ENCODE peak calls at places on chromosomes 1 and 21, in ten cellular contexts. R is nephron progenitor cell, V is kidney epithelial cell, Q is fibroblast of mammary gland, X is choroid plexus epithelial cell, F is left ventricle myocardium inferior, Z is A549, Y is heart left ventricle, N is heart right ventricle, C is retinal pigment epithelial cell. O is an unnamed sample.

GRCh38 chr1:218330043-218330623 is 15.0 kb upstream of the TGFB2 start:
- DNase-seq in R (no peak), V (no peak), Q (peak), X (peak), F (no peak), Z (peak), Y (no peak), N (no peak), C (no peak), O (no peak)

GRCh38 chr1:96580920-96581319 is 140.7 kb upstream of the PTBP2 start:
- DNase-seq in R (peak), V (no peak), Q (no peak), X (no peak), F (no peak), Z (no peak), Y (no peak), N (no peak), C (no peak), O (no peak)

GRCh38 chr1:229694053-229694693 is 68.1 kb downstream of the URB2 start:
- DNase-seq in R (peak), V (peak), Q (peak), X (peak), F (peak), Z (no peak), Y (peak), N (peak), C (no peak), O (no peak)

GRCh38 chr1:201111156-201111555 is 1.1 kb downstream of the CACNA1S start:
- DNase-seq in R (no peak), V (no peak), Q (no peak), X (no peak), F (no peak), Z (no peak), Y (no peak), N (no peak), C (no peak), O (no peak)

GRCh38 chr21:25850126-25850831 is 115.5 kb downstream of the GABPA start:
- DNase-seq in R (no peak), V (no peak), Q (no peak), X (peak), F (no peak), Z (no peak), Y (no peak), N (no peak), C (no peak), O (no peak)

GRCh38 chr1:15966956-15967344 is 9.0 kb downstream of the ZBTB17 start:
- DNase-seq in R (no peak), V (no peak), Q (no peak), X (no peak), F (no peak), Z (no peak), Y (no peak), N (no peak), C (no peak), O (peak)

GRCh38 chr1:173330149-173330951 is 123.2 kb upstream of the TNFSF4 start:
- DNase-seq in R (no peak), V (no peak), Q (peak), X (peak), F (no peak), Z (peak), Y (no peak), N (no peak), C (no peak), O (no peak)

GRCh38 chr1:224067621-224068457 is 46.1 kb upstream of the FBXO28 start:
- DNase-seq in R (no peak), V (peak), Q (peak), X (peak), F (no peak), Z (no peak), Y (no peak), N (no peak), C (no peak), O (no peak)

GRCh38 chr1:205375816-205376545 is 19.3 kb upstream of the KLHDC8A start:
- DNase-seq in R (peak), V (no peak), Q (peak), X (peak), F (no peak), Z (peak), Y (no peak), N (no peak), C (no peak), O (no peak)

GRCh38 chr21:27953328-27954045 is 986.6 kb upstream of the ADAMTS5 start:
- DNase-seq in R (no peak), V (no peak), Q (no peak), X (peak), F (no peak), Z (no peak), Y (no peak), N (no peak), C (no peak), O (no peak)

GRCh38 chr1:65946376-65946775 is 153.7 kb downstream of the PDE4B start:
- DNase-seq in R (no peak), V (no peak), Q (peak), X (no peak), F (no peak), Z (no peak), Y (no peak), N (no peak), C (no peak), O (no peak)

GRCh38 chr1:185445594-185445993 is 128.6 kb upstream of the IVNS1ABP start:
- DNase-seq in R (no peak), V (no peak), Q (no peak), X (no peak), F (no peak), Z (no peak), Y (no peak), N (no peak), C (no peak), O (no peak)

GRCh38 chr1:29258189-29258973 is 22.1 kb downstream of the PTPRU start:
- DNase-seq in R (no peak), V (no peak), Q (no peak), X (peak), F (no peak), Z (no peak), Y (no peak), N (no peak), C (no peak), O (peak)

GRCh38 chr1:181660621-181661020 is 177.3 kb downstream of the CACNA1E start:
- DNase-seq in R (no peak), V (no peak), Q (peak), X (no peak), F (no peak), Z (no peak), Y (no peak), N (no peak), C (no peak), O (no peak)

GRCh38 chr1:198269352-198269940 is 112.6 kb downstream of the NEK7 start:
- DNase-seq in R (no peak), V (no peak), Q (peak), X (no peak), F (no peak), Z (no peak), Y (no peak), N (no peak), C (no peak), O (no peak)

DNA sequence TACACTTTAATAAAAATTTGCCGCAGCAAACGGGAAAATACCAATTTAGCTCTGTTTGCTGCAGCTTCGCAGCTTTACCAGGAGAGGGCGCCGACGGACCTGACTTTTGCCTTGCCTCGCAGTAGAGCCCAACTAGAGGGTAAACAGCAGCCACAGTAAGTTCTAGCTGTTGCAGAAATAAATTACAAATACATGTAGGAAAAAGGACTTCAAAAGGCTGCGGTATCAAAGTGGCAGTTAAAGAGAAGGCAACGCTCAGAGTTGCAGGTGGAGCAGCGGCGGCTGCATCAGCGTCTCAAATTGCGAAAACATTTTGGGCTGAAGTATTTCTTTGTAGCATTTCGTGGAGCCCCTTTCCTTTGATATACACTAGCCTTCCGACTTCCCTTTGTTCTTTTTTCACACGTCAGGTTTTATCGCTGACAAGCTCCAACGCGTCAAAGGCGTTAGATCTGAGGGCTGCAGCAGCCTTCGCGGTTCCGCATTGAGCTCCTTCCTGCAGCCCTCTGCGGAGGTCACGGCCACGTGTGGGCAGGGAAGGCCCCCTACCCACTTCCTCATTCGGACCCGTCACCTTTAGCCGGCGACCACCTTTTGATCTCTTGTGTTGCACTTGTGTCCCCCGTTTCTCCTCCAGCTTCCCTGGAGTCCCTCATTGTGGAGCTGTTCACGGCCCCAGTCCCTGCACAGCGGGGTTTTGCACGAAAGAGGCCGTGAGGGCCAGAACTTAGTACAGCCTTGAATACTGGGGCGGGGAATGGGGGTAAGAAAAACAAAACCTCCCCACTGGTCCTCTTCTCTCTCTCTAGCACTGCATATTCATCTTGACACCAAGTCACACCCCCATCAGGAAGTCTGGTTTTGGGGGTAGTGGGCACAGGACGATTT is 72.8 kb downstream of the S1PR1 start:
- DNase-seq in R (peak), V (no peak), Q (peak), X (peak), F (peak), Z (peak), Y (peak), N (peak), C (peak), O (peak)
- TF ChIP-seq CTCF in R (peak), V (peak), Q (peak), X (peak), F (peak), Z (peak), Y (peak), N (peak), C (peak), O (peak)

DNA sequence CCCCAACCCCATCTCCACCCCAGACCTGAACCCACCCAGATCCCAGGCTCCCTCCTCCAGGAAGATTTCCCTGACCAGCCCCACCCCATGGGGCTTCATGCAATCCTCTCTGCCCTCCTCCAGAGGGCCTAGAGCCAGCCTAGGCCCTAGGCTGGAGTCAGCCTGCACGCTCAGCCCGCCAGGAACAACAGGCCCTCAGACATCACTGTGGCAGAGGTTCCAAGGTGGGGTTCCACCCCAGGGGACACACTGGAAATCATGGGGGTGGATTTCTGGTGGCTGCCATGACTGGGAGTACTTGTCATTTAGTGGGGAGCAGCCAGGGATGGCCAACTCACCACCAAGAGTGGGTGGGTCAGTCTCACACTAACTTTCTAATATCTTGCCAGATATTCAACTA is 122.0 kb downstream of the GLIS1 start:
- DNase-seq in R (no peak), V (no peak), Q (peak), X (no peak), F (no peak), Z (no peak), Y (no peak), N (no peak), C (no peak), O (no peak)
- TF ChIP-seq CTCF in R (no peak), V (no peak), Q (peak), X (peak), F (no peak), Z (no peak), Y (no peak), N (no peak), C (no peak), O (no peak)

GRCh38 chr1:91889717-91890459 is 3.9 kb upstream of the TGFBR3 start:
- DNase-seq in R (no peak), V (no peak), Q (peak), X (peak), F (no peak), Z (peak), Y (no peak), N (no peak), C (peak), O (no peak)

GRCh38 chr1:91885331-91885715 is 628 bp downstream of the TGFBR3 start:
- DNase-seq in R (no peak), V (no peak), Q (peak), X (no peak), F (peak), Z (no peak), Y (peak), N (peak), C (no peak), O (no peak)

GRCh38 chr1:91883470-91883869 is 2.5 kb downstream of the TGFBR3 start:
- DNase-seq in R (no peak), V (no peak), Q (peak), X (peak), F (no peak), Z (peak), Y (no peak), N (no peak), C (no peak), O (no peak)

GRCh38 chr1:91884459-91885290 is 1.3 kb downstream of the TGFBR3 start:
- DNase-seq in R (peak), V (no peak), Q (peak), X (no peak), F (peak), Z (no peak), Y (peak), N (peak), C (no peak), O (no peak)

DNA sequence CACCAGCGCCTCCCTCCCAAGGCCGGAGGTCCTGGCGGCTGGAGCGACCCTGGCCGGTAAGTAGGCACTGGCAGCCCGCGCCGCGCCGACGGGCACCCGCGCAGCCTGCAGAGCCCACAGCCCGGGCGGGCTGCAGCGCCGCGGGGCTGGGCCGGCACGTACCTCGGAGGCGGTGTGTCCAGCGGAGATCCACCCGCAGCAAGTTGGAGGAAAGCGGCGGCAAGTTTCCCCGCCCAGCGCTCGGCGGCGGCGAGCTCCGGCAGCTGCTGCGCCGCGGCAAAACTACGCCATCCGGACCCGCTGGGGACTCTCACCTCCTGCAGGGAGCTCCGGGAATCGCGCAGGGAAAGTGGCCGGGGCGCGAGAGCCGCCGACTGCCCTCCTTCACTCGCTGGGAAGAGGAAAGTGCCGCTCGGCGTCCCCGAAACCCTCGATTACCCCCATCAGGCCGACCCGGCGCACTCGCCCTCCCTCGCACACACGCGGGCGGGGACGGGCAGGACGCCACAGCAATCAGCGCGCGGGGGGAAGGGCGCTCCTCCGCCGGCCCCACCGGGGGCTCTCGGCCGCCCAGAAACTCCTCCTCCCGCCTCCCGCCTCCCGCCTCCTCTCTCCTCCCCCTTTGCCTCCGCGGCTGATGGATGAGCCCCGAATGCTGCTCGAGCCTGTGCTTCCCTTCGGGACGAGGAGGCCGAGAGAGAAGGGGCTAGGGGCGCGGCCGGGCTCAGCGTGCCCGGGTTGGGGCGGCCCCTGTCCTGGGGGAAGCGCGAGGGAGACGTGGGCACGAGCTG is at the start of gene TGFBR3:
- DNase-seq in R (peak), V (no peak), Q (peak), X (peak), F (peak), Z (peak), Y (peak), N (peak), C (peak), O (no peak)
- TF ChIP-seq CTCF in R (peak), V (peak), Q (peak), X (peak), F (peak), Z (no peak), Y (peak), N (peak), C (peak), O (no peak)

DNA sequence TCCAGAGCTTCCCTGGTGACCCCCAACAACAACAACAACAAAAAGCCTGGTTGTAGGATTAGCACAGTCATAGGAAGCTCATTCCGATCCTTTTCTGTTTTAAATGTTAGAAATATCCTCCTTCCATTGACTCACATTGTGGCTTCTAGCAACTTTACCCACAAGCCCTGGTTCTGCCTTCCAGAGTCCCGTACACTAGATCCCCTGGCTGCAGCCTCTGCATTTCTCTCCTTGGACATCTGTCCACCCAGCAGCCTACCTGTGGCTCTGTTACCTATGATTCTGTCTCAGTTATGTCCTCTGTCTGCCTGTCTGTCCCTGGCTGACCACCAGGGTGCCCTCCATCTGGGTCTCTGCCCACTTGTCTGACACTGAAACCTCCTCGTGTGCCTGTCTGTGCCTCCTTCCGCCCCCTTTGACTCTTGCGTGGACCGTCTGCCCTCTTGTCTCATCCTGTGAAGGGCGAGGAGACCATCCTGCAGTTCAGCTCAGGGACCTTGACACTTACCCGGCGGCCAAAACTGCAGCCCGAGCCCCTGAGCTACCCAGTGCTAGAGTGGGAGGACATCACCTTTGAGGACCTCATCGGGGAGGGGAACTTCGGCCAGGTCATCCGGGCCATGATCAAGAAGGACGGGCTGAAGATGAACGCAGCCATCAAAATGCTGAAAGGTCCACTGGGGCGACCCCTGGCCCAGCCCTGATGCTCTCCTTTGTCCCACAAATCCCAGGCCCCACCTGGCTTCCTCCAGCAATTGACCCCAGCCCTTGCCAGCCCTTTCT is 16.1 kb downstream of the TIE1 start:
- DNase-seq in R (no peak), V (no peak), Q (no peak), X (no peak), F (no peak), Z (no peak), Y (no peak), N (no peak), C (no peak), O (no peak)
- TF ChIP-seq CTCF in R (no peak), V (no peak), Q (peak), X (peak), F (no peak), Z (no peak), Y (no peak), N (no peak), C (peak), O (no peak)

DNA sequence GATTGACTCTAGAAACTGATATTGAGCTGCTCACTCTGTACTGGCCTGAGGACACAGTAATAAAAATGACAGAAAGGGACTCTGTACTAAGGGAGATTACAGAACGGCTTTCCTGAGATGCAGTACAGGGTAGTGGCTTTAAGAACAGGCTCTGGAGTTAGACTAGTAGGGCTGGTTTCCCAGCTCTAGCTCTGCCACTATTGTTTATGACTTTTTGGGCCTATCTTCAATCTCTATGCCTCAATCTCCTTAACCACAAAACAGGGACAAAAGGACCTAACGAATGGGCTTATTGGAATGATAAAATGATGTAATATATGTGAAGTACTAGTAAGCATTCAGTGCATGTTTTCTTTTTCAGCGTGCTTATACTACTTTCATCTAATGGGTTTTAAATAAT is 1.4 kb downstream of the DEPDC1 start:
- DNase-seq in R (no peak), V (no peak), Q (no peak), X (no peak), F (no peak), Z (no peak), Y (no peak), N (no peak), C (no peak), O (no peak)
- TF ChIP-seq CTCF in R (no peak), V (no peak), Q (no peak), X (no peak), F (no peak), Z (no peak), Y (no peak), N (no peak), C (no peak), O (no peak)

GRCh38 chr1:25712299-25712970 is 87.6 kb upstream of the SELENON start:
- DNase-seq in R (no peak), V (no peak), Q (no peak), X (no peak), F (no peak), Z (no peak), Y (no peak), N (no peak), C (no peak), O (no peak)

GRCh38 chr1:25714532-25714931 is 85.5 kb upstream of the SELENON start:
- DNase-seq in R (no peak), V (no peak), Q (no peak), X (no peak), F (no peak), Z (no peak), Y (no peak), N (no peak), C (no peak), O (no peak)

GRCh38 chr1:25711555-25712298 is 88.3 kb upstream of the SELENON start:
- DNase-seq in R (no peak), V (no peak), Q (peak), X (peak), F (peak), Z (no peak), Y (no peak), N (no peak), C (no peak), O (peak)

GRCh38 chr1:25707280-25708016 is 90.9 kb downstream of the MAN1C1 start:
- DNase-seq in R (no peak), V (no peak), Q (peak), X (no peak), F (no peak), Z (no peak), Y (no peak), N (no peak), C (no peak), O (no peak)

DNA sequence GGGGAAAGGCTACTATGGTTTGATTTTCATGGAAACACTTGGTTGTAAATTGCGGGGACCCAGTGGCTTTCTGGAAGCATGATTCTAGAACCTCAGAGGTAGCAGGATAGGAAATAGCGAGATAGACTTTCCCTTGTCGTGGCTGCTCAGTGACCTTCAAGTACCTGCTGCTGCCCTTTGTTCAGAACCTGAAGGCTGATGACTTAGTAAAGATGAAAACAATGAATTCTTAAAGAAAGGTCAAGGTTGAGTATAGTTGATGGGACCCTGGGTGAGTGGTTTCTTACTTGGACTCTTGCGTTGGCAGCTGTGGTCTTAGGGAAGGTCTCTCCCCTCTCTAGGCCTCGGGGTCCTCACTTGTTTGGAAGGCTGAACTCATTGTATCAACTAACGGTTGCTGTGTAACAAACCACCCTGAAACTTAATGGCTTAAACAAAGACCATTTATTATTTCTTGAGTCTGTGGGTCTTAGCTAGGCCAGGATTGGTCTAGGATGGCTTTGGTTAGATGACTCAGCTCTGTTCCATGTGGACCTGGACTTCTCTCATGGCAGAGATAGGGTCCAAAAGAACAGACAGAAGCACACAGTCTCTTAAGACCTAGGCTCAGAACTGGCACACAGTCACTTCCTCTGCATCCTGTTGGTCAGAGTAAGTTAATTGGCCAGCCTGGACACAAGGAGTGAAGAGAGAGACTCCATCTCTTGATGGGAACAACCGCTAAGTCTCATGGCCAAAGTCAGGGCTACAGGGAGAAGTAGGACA is 89.2 kb upstream of the SELENON start:
- DNase-seq in R (no peak), V (no peak), Q (peak), X (no peak), F (no peak), Z (no peak), Y (no peak), N (no peak), C (no peak), O (no peak)
- TF ChIP-seq CTCF in R (no peak), V (no peak), Q (no peak), X (no peak), F (no peak), Z (no peak), Y (no peak), N (no peak), C (no peak), O (no peak)